ENCODE peak calls at places on chromosomes 12 and 14, in four cellular contexts. C, A, Y and N are unnamed samples.

GRCh38 chr14:81164167-81164774 is 56.5 kb downstream of the GTF2A1 start:
- DNase-seq in C (peak; percentile 75), A (peak; percentile 78), Y (peak; percentile 79), N (peak; percentile 90)

GRCh38 chr14:93132472-93133065 is 16.8 kb upstream of the ITPK1 start:
- DNase-seq in C (peak; percentile 53), A (no peak), Y (peak; percentile 51), N (peak; percentile 59)

GRCh38 chr14:37443461-37443860 is 151.6 kb downstream of the FOXA1 start:
- DNase-seq in C (no peak), A (no peak), Y (no peak), N (no peak)

GRCh38 chr14:63467440-63468072 is 75.6 kb downstream of the PPP2R5E start:
- DNase-seq in C (no peak), A (no peak), Y (no peak), N (no peak)

GRCh38 chr14:65838565-65838964 is 426.0 kb downstream of the FUT8 start:
- DNase-seq in C (no peak), A (no peak), Y (no peak), N (no peak)

GRCh38 chr12:122499991-122500684 is 594 bp downstream of the ZCCHC8 start:
- DNase-seq in C (peak; percentile 77), A (peak; percentile 74), Y (peak; percentile 59), N (peak; percentile 43)

GRCh38 chr12:94980577-94980976 is 22.9 kb downstream of the NDUFA12 start:
- DNase-seq in C (peak; percentile 34), A (no peak), Y (no peak), N (no peak)

GRCh38 chr12:3641428-3641883 is 111.5 kb downstream of the CRACR2A start:
- DNase-seq in C (no peak), A (no peak), Y (no peak), N (no peak)

GRCh38 chr14:63175531-63175930 is 28.7 kb upstream of the RHOJ start:
- DNase-seq in C (no peak), A (no peak), Y (no peak), N (no peak)

GRCh38 chr14:105861985-105862465 is 335.6 kb downstream of the TMEM121 start:
- DNase-seq in C (peak; percentile 98), A (no peak), Y (no peak), N (no peak)

GRCh38 chr12:52910248-52910883 is 5.5 kb upstream of the KRT8 start:
- DNase-seq in C (no peak), A (no peak), Y (no peak), N (no peak)

GRCh38 chr14:90514015-90514398 is 117.2 kb downstream of the CALM1 start:
- DNase-seq in C (no peak), A (no peak), Y (no peak), N (no peak)

GRCh38 chr12:68932123-68932700 is 759 bp downstream of the CPM start:
- DNase-seq in C (peak; percentile 47), A (peak; percentile 4), Y (no peak), N (no peak)

GRCh38 chr14:33564774-33565630 is 385.9 kb downstream of the EGLN3 start:
- DNase-seq in C (no peak), A (peak; percentile 89), Y (no peak), N (no peak)

GRCh38 chr14:66070542-66071319 is 415.4 kb upstream of the CCDC196 start:
- DNase-seq in C (peak; percentile 62), A (peak; percentile 50), Y (peak; percentile 80), N (peak; percentile 53)

GRCh38 chr12:2891240-2892053 is 756 bp downstream of the TULP3 start:
- DNase-seq in C (peak; percentile 17), A (peak; percentile 78), Y (peak; percentile 45), N (no peak)

GRCh38 chr12:21925296-21925913 is 15.8 kb downstream of the ABCC9 start:
- DNase-seq in C (no peak), A (no peak), Y (no peak), N (no peak)

GRCh38 chr12:120916561-120916960 is 12.4 kb upstream of the SPPL3 start:
- DNase-seq in C (no peak), A (no peak), Y (no peak), N (no peak)

GRCh38 chr14:22780941-22781605 is 14.6 kb downstream of the OXA1L start:
- DNase-seq in C (no peak), A (no peak), Y (no peak), N (no peak)

GRCh38 chr14:54792288-54792687 is 110.3 kb downstream of the GCH1 start:
- DNase-seq in C (no peak), A (no peak), Y (no peak), N (no peak)

GRCh38 chr12:121796855-121797751 is 3.6 kb upstream of the RHOF start:
- DNase-seq in C (no peak), A (no peak), Y (peak; percentile 94), N (peak; percentile 60)

GRCh38 chr14:28975084-28975483 is 208.5 kb downstream of the FOXG1 start:
- DNase-seq in C (no peak), A (peak; percentile 93), Y (no peak), N (no peak)

GRCh38 chr12:104695453-104696148 is 238.9 kb downstream of the CHST11 start:
- DNase-seq in C (peak; percentile 27), A (no peak), Y (no peak), N (no peak)

GRCh38 chr12:108839011-108839889 is 18.1 kb downstream of the SSH1 start:
- DNase-seq in C (no peak), A (no peak), Y (no peak), N (no peak)

GRCh38 chr12:131536337-131536736 is 174.6 kb upstream of the SFSWAP start:
- DNase-seq in C (no peak), A (no peak), Y (no peak), N (no peak)

GRCh38 chr12:19298837-19299605 is 140.3 kb upstream of the AEBP2 start:
- DNase-seq in C (no peak), A (no peak), Y (no peak), N (no peak)

GRCh38 chr12:113238309-113238708 is 17.0 kb downstream of the TPCN1 start:
- DNase-seq in C (no peak), A (no peak), Y (no peak), N (no peak)

GRCh38 chr14:44963775-44964380 is 1.9 kb downstream of the TOGARAM1 start:
- DNase-seq in C (peak; percentile 27), A (no peak), Y (no peak), N (peak; percentile 29)

GRCh38 chr12:109759595-109759994 is 46.0 kb downstream of the FAM222A start:
- DNase-seq in C (no peak), A (no peak), Y (peak; percentile 5), N (no peak)

GRCh38 chr12:103851127-103851526 is 10.1 kb upstream of the NT5DC3 start:
- DNase-seq in C (no peak), A (no peak), Y (no peak), N (no peak)

GRCh38 chr12:98544741-98545140 is 29.4 kb downstream of the TMPO start:
- DNase-seq in C (no peak), A (peak; percentile 7), Y (no peak), N (no peak)